ENCODE peak calls at places on chromosomes 12 and 14, in ten cellular contexts. C is tibial nerve, H is foreskin fibroblast, I is A549, N is mammary epithelial cell, S is fibroblast of pulmonary artery, Z is left lung, E is dorsolateral prefrontal cortex, P is A673, D is epithelial cell of esophagus. T is an unnamed sample.

GRCh38 chr14:90573385-90574105 is 176.7 kb downstream of the CALM1 start:
- DNase-seq in S (peak), N (no peak), H (no peak), I (no peak), C (no peak), D (no peak), Z (peak), P (no peak), E (no peak), T (no peak)

GRCh38 chr12:90368081-90368480 is 586.9 kb downstream of the CCER1 start:
- DNase-seq in N (no peak), I (no peak), C (no peak), Z (no peak), H (no peak), E (no peak), P (no peak), S (no peak), D (no peak), T (no peak)

GRCh38 chr12:121011820-121012219 is 4.5 kb downstream of the C12orf43 start:
- DNase-seq in I (no peak), N (no peak), P (no peak), S (no peak), H (no peak), D (no peak), C (no peak), Z (no peak), E (no peak), T (no peak)

GRCh38 chr14:73814158-73814557 is 37.5 kb upstream of the PTGR2 start:
- DNase-seq in P (no peak), D (no peak), Z (no peak), E (no peak), I (no peak), H (no peak), S (no peak), C (no peak), N (no peak), T (no peak)

GRCh38 chr12:128120035-128120434 is 146.9 kb upstream of the TMEM132C start:
- DNase-seq in Z (no peak), E (no peak), H (no peak), C (no peak), I (no peak), S (no peak), P (no peak), N (no peak), D (no peak), T (no peak)

GRCh38 chr12:42130670-42131402 is 13.8 kb downstream of the GXYLT1 start:
- DNase-seq in I (no peak), Z (no peak), N (peak), H (peak), S (peak), E (no peak), D (peak), C (no peak), P (no peak), T (no peak)

GRCh38 chr14:55707365-55707804 is 127.4 kb downstream of the KTN1 start:
- DNase-seq in E (no peak), S (peak), C (peak), I (peak), Z (no peak), H (peak), P (peak), N (peak), D (peak), T (no peak)

GRCh38 chr12:26630546-26631027 is 202.4 kb downstream of the ITPR2 start:
- DNase-seq in C (no peak), H (peak), P (peak), Z (no peak), S (peak), N (no peak), I (no peak), D (no peak), E (no peak), T (peak)

GRCh38 chr14:36553650-36554260 is 28.7 kb downstream of the NKX2-8 start:
- DNase-seq in S (peak), P (peak), E (no peak), Z (no peak), N (peak), H (peak), I (peak), D (peak), C (peak), T (no peak)

GRCh38 chr12:15590180-15590826 is 198.9 kb downstream of the EPS8 start:
- DNase-seq in I (peak), S (peak), C (peak), N (peak), H (peak), Z (peak), P (peak), E (peak), D (peak), T (no peak)

GRCh38 chr12:56803750-56804149 is 40.6 kb downstream of the HSD17B6 start:
- DNase-seq in H (no peak), N (peak), I (no peak), P (no peak), Z (no peak), D (no peak), E (no peak), C (no peak), S (no peak), T (no peak)

GRCh38 chr14:93970967-93971634 is 5.3 kb downstream of the ASB2 start:
- DNase-seq in I (no peak), C (no peak), H (no peak), D (no peak), E (no peak), Z (peak), S (no peak), P (no peak), N (no peak), T (no peak)

GRCh38 chr12:68932123-68932700 is 759 bp downstream of the CPM start:
- DNase-seq in H (no peak), D (no peak), E (no peak), P (peak), C (no peak), I (peak), Z (no peak), N (no peak), S (no peak), T (no peak)

GRCh38 chr12:50482566-50482965 is 22.2 kb upstream of the DIP2B start:
- DNase-seq in H (no peak), Z (no peak), D (peak), I (no peak), C (no peak), E (no peak), S (no peak), P (no peak), N (peak), T (no peak)

GRCh38 chr12:54287316-54288157 is 7.0 kb downstream of the HNRNPA1 start:
- DNase-seq in S (no peak), Z (no peak), H (no peak), D (no peak), N (no peak), C (no peak), E (no peak), I (no peak), P (no peak), T (no peak)

GRCh38 chr14:101500061-101500460 is 61.2 kb upstream of the DIO3 start:
- DNase-seq in N (no peak), Z (peak), C (no peak), S (no peak), E (no peak), P (no peak), I (no peak), D (no peak), H (no peak), T (no peak)

GRCh38 chr14:75259946-75260545 is 18.6 kb upstream of the FOS start:
- DNase-seq in P (no peak), I (no peak), H (no peak), N (peak), S (no peak), Z (no peak), D (no peak), E (no peak), C (no peak), T (no peak)

GRCh38 chr12:126974779-126975178 is 1292.2 kb upstream of the TMEM132C start:
- DNase-seq in E (no peak), N (no peak), I (no peak), D (no peak), S (no peak), Z (no peak), H (no peak), P (no peak), C (no peak), T (no peak)

GRCh38 chr14:80278293-80279037 is 67.2 kb upstream of the DIO2 start:
- DNase-seq in N (no peak), E (no peak), P (no peak), S (peak), C (peak), D (no peak), I (no peak), Z (no peak), H (peak), T (no peak)

GRCh38 chr12:78096909-78097597 is 266.4 kb downstream of the NAV3 start:
- DNase-seq in E (no peak), H (peak), P (peak), S (peak), C (no peak), Z (no peak), D (no peak), I (no peak), N (no peak), T (peak)

GRCh38 chr12:98532687-98533304 is 17.4 kb downstream of the TMPO start:
- DNase-seq in S (peak), H (peak), E (no peak), Z (no peak), P (peak), D (peak), I (peak), C (no peak), N (peak), T (no peak)

GRCh38 chr14:100212476-100213333 is 26.2 kb upstream of the YY1 start:
- DNase-seq in H (no peak), Z (no peak), E (no peak), D (no peak), N (no peak), S (no peak), P (no peak), I (no peak), C (no peak), T (no peak)

GRCh38 chr12:8890313-8891084 is 23.8 kb upstream of the PHC1 start:
- DNase-seq in H (peak), E (peak), D (peak), C (peak), N (peak), S (peak), Z (no peak), I (peak), P (peak), T (no peak)

GRCh38 chr14:22980672-22981089 is 1.7 kb downstream of the AJUBA start:
- DNase-seq in P (peak), Z (peak), C (no peak), D (peak), S (peak), H (peak), E (no peak), I (peak), N (peak), T (no peak)

GRCh38 chr12:6062427-6063378 is 61.8 kb downstream of the VWF start:
- DNase-seq in P (peak), C (no peak), S (peak), D (peak), Z (peak), I (peak), H (peak), E (peak), N (peak), T (no peak)

GRCh38 chr12:89326260-89327040 is 25.9 kb downstream of the DUSP6 start:
- DNase-seq in C (no peak), P (no peak), D (no peak), N (no peak), E (no peak), I (no peak), Z (no peak), H (no peak), S (peak), T (no peak)

GRCh38 chr12:123963829-123964228 is 8.8 kb downstream of the CCDC92 start:
- DNase-seq in P (no peak), Z (no peak), E (no peak), C (no peak), S (no peak), I (no peak), H (no peak), N (no peak), D (no peak), T (no peak)

GRCh38 chr12:108394196-108394595 is 55.1 kb upstream of the CMKLR1 start:
- DNase-seq in D (no peak), Z (no peak), I (no peak), C (no peak), H (no peak), P (no peak), E (peak), N (no peak), S (no peak), T (no peak)

GRCh38 chr14:51638071-51638944 is 13.4 kb upstream of the FRMD6 start:
- DNase-seq in H (no peak), Z (no peak), D (no peak), S (peak), I (peak), C (peak), E (no peak), N (no peak), P (peak), T (no peak)

GRCh38 chr12:25903603-25904245 is 54.8 kb upstream of the RASSF8 start:
- DNase-seq in P (no peak), C (no peak), Z (no peak), I (no peak), N (peak), D (no peak), H (no peak), S (no peak), E (no peak), T (no peak)

GRCh38 chr12:115871714-115872113 is 405.8 kb downstream of the MED13L start:
- DNase-seq in S (peak), I (peak), P (peak), E (no peak), D (peak), C (no peak), N (no peak), H (peak), Z (no peak), T (no peak)

GRCh38 chr12:6954316-6954710 is 3.2 kb downstream of the PTPN6 start:
- DNase-seq in N (no peak), P (no peak), S (no peak), I (no peak), C (no peak), E (no peak), D (no peak), H (no peak), Z (no peak), T (no peak)

GRCh38 chr14:89379891-89380820 is 36.9 kb downstream of the FOXN3 start:
- DNase-seq in S (no peak), P (no peak), N (no peak), Z (no peak), C (no peak), E (no peak), H (no peak), I (no peak), D (no peak), T (no peak)

GRCh38 chr12:49037111-49037946 is 18.8 kb upstream of the PRKAG1 start:
- DNase-seq in Z (no peak), C (no peak), E (no peak), H (no peak), N (no peak), S (no peak), D (no peak), P (no peak), I (no peak), T (no peak)

GRCh38 chr12:8917751-8918150 is 3.4 kb downstream of the PHC1 start:
- DNase-seq in I (no peak), N (no peak), H (no peak), P (no peak), Z (no peak), C (no peak), E (no peak), S (no peak), D (no peak), T (no peak)

GRCh38 chr14:73784065-73784987 is 67.3 kb upstream of the PTGR2 start:
- DNase-seq in P (no peak), S (peak), C (no peak), E (no peak), N (peak), Z (no peak), H (peak), I (no peak), D (peak), T (no peak)

GRCh38 chr12:124391340-124392261 is 96.7 kb downstream of the RFLNA start:
- DNase-seq in Z (peak), H (no peak), S (no peak), C (peak), N (no peak), D (peak), E (no peak), P (no peak), I (no peak), T (no peak)

GRCh38 chr12:52612431-52613290 is 5.7 kb downstream of the KRT73 start:
- DNase-seq in H (no peak), Z (no peak), P (no peak), I (no peak), S (no peak), E (no peak), N (no peak), D (no peak), C (no peak), T (no peak)

GRCh38 chr12:1851126-1851791 is 30.9 kb downstream of the LRTM2 start:
- DNase-seq in E (no peak), Z (no peak), D (peak), S (peak), C (no peak), I (no peak), P (peak), N (peak), H (no peak), T (peak)

GRCh38 chr12:29907486-29907885 is 123.7 kb upstream of the TMTC1 start:
- DNase-seq in N (no peak), Z (no peak), E (no peak), D (no peak), C (no peak), H (no peak), P (no peak), I (no peak), S (peak), T (no peak)

GRCh38 chr12:29899212-29899931 is 115.6 kb upstream of the TMTC1 start:
- DNase-seq in D (no peak), S (no peak), E (no peak), H (no peak), P (no peak), Z (no peak), C (no peak), I (no peak), N (no peak), T (no peak)

GRCh38 chr12:29901585-29901984 is 117.8 kb upstream of the TMTC1 start:
- DNase-seq in I (no peak), C (no peak), P (no peak), S (no peak), N (no peak), Z (no peak), D (no peak), E (no peak), H (no peak), T (no peak)

GRCh38 chr12:29902043-29902442 is 118.3 kb upstream of the TMTC1 start:
- DNase-seq in E (no peak), Z (no peak), D (no peak), P (no peak), N (no peak), C (no peak), H (no peak), S (no peak), I (no peak), T (no peak)
- H3K4me3 ChIP-seq in E (no peak), Z (no peak), D (no peak), P (no peak), N (no peak), C (no peak), H (no peak), S (no peak), I (no peak), T (no peak)

GRCh38 chr12:31386364-31386777 is 60.4 kb upstream of the SINHCAF start:
- DNase-seq in E (no peak), C (no peak), P (no peak), N (no peak), Z (no peak), H (no peak), I (no peak), D (no peak), S (no peak), T (no peak)
- H3K4me3 ChIP-seq in E (no peak), C (no peak), P (no peak), N (no peak), Z (no peak), H (no peak), I (no peak), D (no peak), S (no peak), T (no peak)

GRCh38 chr14:76376001-76376404 is at the start of gene ESRRB:
- DNase-seq in Z (no peak), C (no peak), N (peak), D (no peak), H (no peak), S (peak), P (peak), E (peak), I (peak), T (no peak)
- H3K4me3 ChIP-seq in Z (peak), C (no peak), N (peak), D (peak), H (no peak), S (peak), P (peak), E (peak), I (peak), T (no peak)

DNA sequence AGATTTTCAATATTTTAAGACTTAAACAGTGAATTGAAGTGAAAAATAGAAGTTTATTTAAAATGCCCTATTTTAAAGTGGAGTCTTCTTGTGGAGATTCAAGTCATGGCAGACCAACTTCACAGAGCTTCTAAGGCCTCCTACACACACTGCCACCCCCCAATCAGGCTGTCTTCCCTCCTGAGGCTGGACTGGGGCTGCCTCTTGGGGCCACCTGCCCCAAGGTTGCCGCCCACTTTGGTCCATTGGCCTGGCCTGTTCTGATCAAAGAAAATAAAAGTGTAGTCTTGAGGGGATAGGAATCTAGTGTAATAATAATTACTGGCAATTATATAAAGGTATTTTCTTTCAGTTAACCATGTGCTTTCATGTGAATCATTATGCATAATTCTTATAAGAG is 1.3 kb downstream of the GOLT1B start:
- DNase-seq in I (no peak), H (no peak), N (no peak), P (no peak), D (no peak), C (no peak), S (no peak), Z (peak), E (no peak), T (no peak)
- H3K4me3 ChIP-seq in I (peak), H (peak), N (peak), P (peak), D (peak), C (no peak), S (peak), Z (peak), E (peak), T (peak)

GRCh38 chr12:92395322-92395721 is 249.7 kb upstream of the BTG1 start:
- DNase-seq in I (no peak), S (no peak), P (no peak), H (no peak), C (no peak), N (no peak), E (no peak), Z (no peak), D (no peak), T (no peak)
- H3K4me3 ChIP-seq in I (no peak), S (no peak), P (no peak), H (no peak), C (no peak), N (no peak), E (no peak), Z (no peak), D (no peak), T (no peak)